ENCODE peak calls at places on chromosomes 7 and 10, in eight cellular contexts. Q, L, Z, T, V, H, P and K are unnamed samples.

GRCh38 chr7:665251-665650 is 61.2 kb upstream of the DNAAF5 start:
- DNase-seq in H (no peak), L (peak), P (no peak), T (peak), Q (peak), V (no peak), Z (peak), K (no peak)

GRCh38 chr7:121595949-121596692 is 200.0 kb upstream of the FAM3C start:
- DNase-seq in Z (no peak), Q (peak), H (no peak), T (no peak), L (no peak), V (no peak), P (no peak), K (no peak)

GRCh38 chr10:43131906-43132305 is 6.3 kb upstream of the CSGALNACT2 start:
- DNase-seq in H (no peak), P (no peak), Q (no peak), T (no peak), V (no peak), L (no peak), Z (no peak), K (no peak)

GRCh38 chr10:74175510-74176379 is 24.7 kb downstream of the ADK start:
- DNase-seq in Z (no peak), H (no peak), T (no peak), V (no peak), L (no peak), P (no peak), Q (no peak), K (no peak)

GRCh38 chr10:3665316-3665908 is 119.6 kb downstream of the KLF6 start:
- DNase-seq in Q (no peak), T (no peak), P (no peak), H (no peak), L (no peak), V (no peak), Z (no peak), K (no peak)

GRCh38 chr10:114746531-114746930 is 75.0 kb upstream of the FHIP2A start:
- DNase-seq in H (no peak), T (no peak), Q (no peak), L (no peak), P (no peak), Z (no peak), V (no peak), K (no peak)

GRCh38 chr7:22406715-22407114 is 49.8 kb upstream of the RAPGEF5 start:
- DNase-seq in H (no peak), Z (no peak), Q (no peak), L (no peak), T (no peak), V (no peak), P (no peak), K (no peak)

GRCh38 chr10:120005408-120006280 is 113.1 kb downstream of the SEC23IP start:
- DNase-seq in H (no peak), T (peak), P (no peak), V (no peak), Z (no peak), Q (peak), L (no peak), K (no peak)

GRCh38 chr10:70286616-70287015 is 2.8 kb upstream of the NPFFR1 start:
- DNase-seq in T (peak), H (no peak), L (no peak), Z (peak), Q (no peak), V (no peak), P (no peak), K (no peak)

GRCh38 chr10:99522078-99522479 is 10.7 kb upstream of the NKX2-3 start:
- DNase-seq in L (no peak), V (no peak), Z (no peak), Q (no peak), H (no peak), T (no peak), P (no peak), K (no peak)

GRCh38 chr10:96407560-96408069 is 48.8 kb upstream of the OPALIN start:
- DNase-seq in L (no peak), V (no peak), Q (no peak), P (no peak), H (no peak), T (no peak), Z (no peak), K (no peak)

GRCh38 chr7:138980575-138981285 is 459 bp downstream of the KIAA1549 start:
- DNase-seq in T (no peak), V (no peak), Q (no peak), L (no peak), Z (peak), H (peak), P (peak), K (no peak)

GRCh38 chr7:94344826-94345225 is 49.9 kb upstream of the COL1A2 start:
- DNase-seq in Z (no peak), P (peak), V (no peak), L (peak), H (no peak), T (peak), Q (peak), K (peak)

GRCh38 chr7:143256932-143257331 is 6.3 kb upstream of the GSTK1 start:
- DNase-seq in L (no peak), Q (no peak), Z (no peak), T (no peak), P (no peak), H (no peak), V (no peak), K (no peak)

GRCh38 chr10:22379059-22379458 is 33.8 kb downstream of the SPAG6 start:
- DNase-seq in P (no peak), Z (no peak), L (no peak), T (no peak), H (no peak), V (no peak), Q (no peak), K (no peak)

GRCh38 chr10:42955493-42955889 is 121.4 kb upstream of the RET start:
- DNase-seq in L (no peak), Q (no peak), H (no peak), V (peak), P (no peak), Z (peak), T (no peak), K (no peak)

GRCh38 chr7:131648491-131648890 is 92.1 kb upstream of the PODXL start:
- DNase-seq in P (no peak), V (no peak), H (no peak), T (no peak), Q (no peak), L (no peak), Z (no peak), K (no peak)

GRCh38 chr10:103047381-103047780 is 129.3 kb downstream of the CNNM2 start:
- DNase-seq in T (no peak), P (no peak), V (no peak), H (no peak), L (no peak), Z (no peak), Q (no peak), K (no peak)

GRCh38 chr7:154931906-154932305 is 71.0 kb downstream of the PAXIP1 start:
- DNase-seq in L (peak), Z (no peak), Q (no peak), H (no peak), T (peak), V (no peak), P (no peak), K (peak)

GRCh38 chr10:96017227-96017687 is 26.1 kb upstream of the CCNJ start:
- DNase-seq in Z (peak), T (peak), L (peak), V (no peak), Q (peak), H (peak), P (peak), K (peak)

GRCh38 chr7:124072603-124073324 is 39.9 kb upstream of the TMEM229A start:
- DNase-seq in T (peak), P (peak), Q (peak), Z (no peak), V (no peak), L (peak), H (no peak), K (peak)

GRCh38 chr7:46152671-46153070 is 231.6 kb upstream of the IGFBP3 start:
- DNase-seq in V (no peak), L (no peak), P (no peak), Q (no peak), Z (no peak), T (no peak), H (no peak), K (no peak)

GRCh38 chr10:88933584-88933983 is 19.0 kb downstream of the ACTA2 start:
- DNase-seq in T (no peak), P (no peak), H (no peak), Z (no peak), V (no peak), L (no peak), Q (no peak), K (no peak)

GRCh38 chr7:97959046-97959445 is 30.9 kb downstream of the OCM2 start:
- DNase-seq in P (no peak), V (no peak), H (no peak), L (no peak), Q (no peak), Z (no peak), T (no peak), K (no peak)

GRCh38 chr10:95289921-95290421 is 832 bp downstream of the PDLIM1 start:
- DNase-seq in L (no peak), Q (no peak), V (no peak), Z (no peak), H (no peak), P (no peak), T (no peak), K (no peak)

GRCh38 chr10:17335065-17335464 is 107.0 kb downstream of the VIM start:
- DNase-seq in V (no peak), T (peak), Q (peak), L (peak), H (no peak), Z (no peak), P (peak), K (peak)

GRCh38 chr10:133354672-133355240 is 3.1 kb downstream of the FUOM start:
- DNase-seq in Q (no peak), H (no peak), V (no peak), Z (no peak), T (no peak), L (no peak), P (no peak), K (no peak)

GRCh38 chr7:123218866-123219265 is 19.1 kb upstream of the SLC13A1 start:
- DNase-seq in Q (no peak), P (no peak), Z (no peak), L (no peak), T (no peak), V (no peak), H (no peak), K (no peak)

GRCh38 chr7:47153076-47153475 is 428.8 kb downstream of the TNS3 start:
- DNase-seq in P (peak), V (no peak), H (no peak), Z (no peak), T (peak), Q (peak), L (peak), K (peak)

GRCh38 chr7:30476401-30477145 is 2.0 kb downstream of the NOD1 start:
- DNase-seq in Q (peak), Z (no peak), P (no peak), L (no peak), V (no peak), T (no peak), H (no peak), K (no peak)

GRCh38 chr10:123997486-123998196 is 95.8 kb downstream of the CHST15 start:
- DNase-seq in Z (no peak), Q (peak), L (peak), V (no peak), T (peak), H (no peak), P (peak), K (peak)

GRCh38 chr7:130277763-130278643 is 11.3 kb downstream of the CPA2 start:
- DNase-seq in H (peak), Z (peak), T (peak), V (no peak), P (no peak), L (peak), Q (peak), K (peak)

GRCh38 chr7:47707596-47707995 is 125.7 kb upstream of the TNS3 start:
- DNase-seq in P (no peak), Q (no peak), H (no peak), L (no peak), T (no peak), Z (no peak), V (no peak), K (no peak)

GRCh38 chr7:12291870-12292269 is 80.8 kb downstream of the TMEM106B start:
- DNase-seq in Z (no peak), L (peak), V (no peak), P (no peak), T (no peak), Q (no peak), H (no peak), K (no peak)

GRCh38 chr7:82166666-82167065 is 276.9 kb downstream of the CACNA2D1 start:
- DNase-seq in T (no peak), P (no peak), Z (no peak), V (no peak), H (no peak), L (no peak), Q (peak), K (no peak)

GRCh38 chr7:82167568-82168314 is 275.8 kb downstream of the CACNA2D1 start:
- DNase-seq in T (no peak), V (no peak), H (no peak), L (no peak), Q (peak), P (no peak), Z (no peak), K (no peak)

GRCh38 chr7:82164410-82164809 is 279.2 kb downstream of the CACNA2D1 start:
- DNase-seq in Q (no peak), L (no peak), T (no peak), P (no peak), Z (no peak), H (no peak), V (no peak), K (no peak)

GRCh38 chr7:82163586-82163985 is 280.0 kb downstream of the CACNA2D1 start:
- DNase-seq in T (no peak), Q (no peak), L (no peak), H (no peak), P (no peak), V (no peak), Z (no peak), K (no peak)

GRCh38 chr7:82164813-82165212 is 278.8 kb downstream of the CACNA2D1 start:
- DNase-seq in Q (peak), L (peak), V (no peak), T (peak), P (peak), H (no peak), Z (no peak), K (peak)
- TF ChIP-seq CTCF in Q (peak), L (peak), V (peak), T (peak), P (no peak), H (no peak), Z (no peak), K (peak)

DNA sequence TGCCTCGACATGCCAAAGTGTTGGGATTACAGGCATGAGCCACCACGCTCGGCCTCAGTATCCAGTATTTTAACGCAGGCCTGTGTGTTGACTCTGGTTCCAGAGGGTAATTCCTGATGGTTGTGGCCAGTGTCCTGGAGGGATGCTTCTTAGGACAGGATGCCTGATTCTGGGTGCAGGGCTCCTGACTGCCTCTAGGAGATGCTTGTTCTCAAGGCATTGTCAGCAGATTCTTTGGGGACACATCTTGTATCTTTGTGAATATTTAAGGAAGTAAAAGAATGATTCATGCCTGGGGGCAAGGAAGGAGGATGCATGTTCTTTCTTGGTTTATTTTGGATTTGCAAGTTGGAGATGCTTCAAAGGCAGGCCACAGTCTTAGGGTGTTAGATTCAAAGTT is 2.2 kb downstream of the ZDHHC4 start:
- DNase-seq in P (no peak), L (peak), H (no peak), T (peak), Q (no peak), Z (no peak), V (no peak), K (peak)
- TF ChIP-seq CTCF in P (no peak), L (peak), H (no peak), T (peak), Q (peak), Z (no peak), V (peak), K (peak)

DNA sequence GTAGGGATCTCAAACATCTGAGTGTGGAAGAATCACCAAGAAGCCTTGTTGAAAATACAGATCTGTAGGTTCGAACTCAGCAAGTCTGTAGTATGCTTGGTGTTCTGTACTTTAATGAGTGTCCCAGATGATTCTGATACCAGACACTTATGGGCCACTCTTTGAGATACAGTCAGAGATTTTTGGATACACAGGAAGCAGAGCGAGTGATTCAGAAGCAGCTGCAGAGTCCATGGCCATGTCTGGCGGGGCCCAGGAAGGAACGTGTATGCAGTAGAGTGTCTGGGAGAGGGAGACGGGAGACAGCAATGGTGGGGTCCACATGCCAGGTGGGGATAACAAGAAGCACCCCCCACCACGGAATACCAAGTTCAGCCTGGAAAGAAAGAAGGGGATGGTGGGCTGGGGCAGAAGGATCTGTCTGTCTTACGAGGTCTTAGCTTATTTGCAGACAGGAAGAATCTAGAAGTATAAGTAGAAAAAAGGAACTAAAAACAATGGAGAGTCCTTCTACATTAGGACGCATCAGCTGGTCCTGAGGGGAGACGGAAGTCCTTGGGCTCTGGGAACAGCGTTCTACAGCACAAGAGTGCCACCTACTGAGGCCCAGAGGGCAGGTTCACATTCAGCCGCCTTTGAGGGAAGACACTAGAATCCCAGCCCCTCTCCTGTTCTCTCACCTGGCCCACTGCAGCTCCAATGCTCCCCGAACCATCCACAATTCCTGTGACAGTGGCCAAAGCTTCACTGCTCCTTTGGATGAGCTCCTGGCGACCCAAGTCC is 55.4 kb downstream of the SLC37A3 start:
- DNase-seq in V (no peak), P (no peak), T (peak), H (peak), L (peak), Q (peak), Z (peak), K (no peak)
- TF ChIP-seq CTCF in V (peak), P (no peak), T (peak), H (peak), L (peak), Q (peak), Z (no peak), K (peak)

DNA sequence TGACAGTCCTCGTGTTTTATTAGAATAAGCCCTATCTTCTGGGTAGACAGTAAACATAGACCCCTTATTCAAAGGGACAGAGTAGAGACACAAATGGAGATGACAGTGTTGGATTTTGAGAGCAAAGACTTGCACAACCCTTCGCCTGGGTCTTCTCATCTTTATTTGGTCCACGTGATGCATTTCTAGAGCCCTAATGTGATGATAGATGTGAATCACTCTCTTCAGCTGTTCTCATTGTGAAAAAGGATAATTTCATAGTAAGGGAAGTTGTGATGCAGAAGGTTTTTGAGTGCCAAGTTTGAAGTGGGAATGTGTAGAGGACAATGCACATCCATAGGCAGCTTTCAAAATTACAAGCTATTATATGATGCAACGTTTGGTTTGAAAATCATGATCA is 86.3 kb downstream of the CREB5 start:
- DNase-seq in H (no peak), T (no peak), Z (no peak), L (no peak), P (no peak), V (no peak), Q (no peak), K (no peak)
- TF ChIP-seq CTCF in H (no peak), T (no peak), Z (no peak), L (no peak), P (no peak), V (no peak), Q (no peak), K (no peak)

GRCh38 chr7:32063614-32064013 is 6.6 kb downstream of the PDE1C start:
- DNase-seq in P (no peak), L (no peak), T (no peak), Q (no peak), H (no peak), V (no peak), Z (no peak), K (no peak)

GRCh38 chr7:32061346-32061745 is 8.9 kb downstream of the PDE1C start:
- DNase-seq in H (no peak), P (no peak), L (no peak), Z (no peak), Q (no peak), V (no peak), T (no peak), K (no peak)

GRCh38 chr7:32059289-32060045 is 10.7 kb downstream of the PDE1C start:
- DNase-seq in T (peak), V (no peak), Z (no peak), L (peak), Q (peak), P (no peak), H (peak), K (no peak)

GRCh38 chr7:32058017-32058416 is 12.2 kb downstream of the PDE1C start:
- DNase-seq in V (no peak), P (no peak), Q (peak), H (no peak), L (no peak), T (peak), Z (no peak), K (no peak)

GRCh38 chr7:32062150-32062549 is 8.1 kb downstream of the PDE1C start:
- DNase-seq in Q (peak), V (no peak), P (peak), Z (peak), L (peak), H (peak), T (peak), K (no peak)
- TF ChIP-seq CTCF in Q (peak), V (peak), P (no peak), Z (peak), L (peak), H (peak), T (peak), K (peak)

GRCh38 chr10:101047961-101048892 is 13.6 kb upstream of the KAZALD1 start:
- DNase-seq in V (no peak), Q (no peak), L (no peak), T (no peak), H (peak), Z (peak), P (no peak), K (no peak)
- TF ChIP-seq CTCF in V (no peak), Q (no peak), L (no peak), T (no peak), H (peak), Z (no peak), P (no peak), K (no peak)

GRCh38 chr7:89966100-89966499 is 188.2 kb upstream of the STEAP1 start:
- DNase-seq in H (no peak), L (no peak), V (no peak), Q (no peak), T (no peak), Z (no peak), P (no peak), K (no peak)
- TF ChIP-seq CTCF in H (no peak), L (no peak), V (no peak), Q (no peak), T (no peak), Z (no peak), P (no peak), K (no peak)

GRCh38 chr10:71647526-71648354 is 71.8 kb downstream of the C10orf105 start:
- DNase-seq in Q (no peak), P (peak), Z (peak), H (peak), L (no peak), T (no peak), V (no peak), K (no peak)
- TF ChIP-seq CTCF in Q (peak), P (peak), Z (peak), H (peak), L (peak), T (peak), V (peak), K (peak)

GRCh38 chr7:66140924-66141323 is 26.3 kb downstream of the CRCP start:
- DNase-seq in H (peak), L (peak), Z (peak), P (peak), Q (peak), T (peak), V (no peak), K (peak)
- TF ChIP-seq CTCF in H (peak), L (peak), Z (no peak), P (no peak), Q (peak), T (peak), V (peak), K (peak)